ENCODE peak calls at places on chromosomes 3 and 15, in six cellular contexts. T is keratinocyte, R is astrocyte, Y is A673, A is HCT116, B is mammary epithelial cell. W is an unnamed sample.

GRCh38 chr3:134334231-134334900 is 39.9 kb downstream of the AMOTL2 start:
- DNase-seq in B (no peak), A (no peak), Y (no peak), T (no peak), R (peak; percentile 74), W (no peak)

GRCh38 chr15:90638963-90639362 is 78.2 kb upstream of the BLM start:
- DNase-seq in T (no peak), R (no peak), Y (no peak), A (no peak), B (no peak), W (no peak)

GRCh38 chr3:144189044-144189443 is 217.4 kb downstream of the DIPK2A start:
- DNase-seq in A (no peak), R (peak; percentile 47), T (no peak), B (no peak), Y (peak; percentile 12), W (peak; percentile 61)

GRCh38 chr3:107710851-107711250 is 188.1 kb downstream of the BBX start:
- DNase-seq in A (peak; percentile 15), R (peak; percentile 41), Y (no peak), B (peak; percentile 32), T (no peak), W (peak; percentile 65)

GRCh38 chr15:59997070-59997701 is 6.9 kb upstream of the FOXB1 start:
- DNase-seq in R (no peak), B (peak; percentile 38), T (no peak), Y (no peak), A (no peak), W (no peak)

GRCh38 chr15:72178976-72179585 is 18.5 kb downstream of the GRAMD2A start:
- DNase-seq in Y (no peak), T (no peak), R (no peak), A (no peak), B (no peak), W (no peak)

GRCh38 chr3:13022348-13023250 is 50.6 kb downstream of the IQSEC1 start:
- DNase-seq in R (peak; percentile 86), T (no peak), A (no peak), B (no peak), Y (no peak), W (peak; percentile 94)

GRCh38 chr3:164879201-164879600 is 199.1 kb downstream of the SI start:
- DNase-seq in T (no peak), Y (no peak), R (no peak), A (no peak), B (no peak), W (no peak)

GRCh38 chr3:49278548-49278947 is 1.5 kb upstream of the C3orf62 start:
- DNase-seq in A (no peak), T (no peak), R (no peak), B (no peak), Y (no peak), W (no peak)

DNA sequence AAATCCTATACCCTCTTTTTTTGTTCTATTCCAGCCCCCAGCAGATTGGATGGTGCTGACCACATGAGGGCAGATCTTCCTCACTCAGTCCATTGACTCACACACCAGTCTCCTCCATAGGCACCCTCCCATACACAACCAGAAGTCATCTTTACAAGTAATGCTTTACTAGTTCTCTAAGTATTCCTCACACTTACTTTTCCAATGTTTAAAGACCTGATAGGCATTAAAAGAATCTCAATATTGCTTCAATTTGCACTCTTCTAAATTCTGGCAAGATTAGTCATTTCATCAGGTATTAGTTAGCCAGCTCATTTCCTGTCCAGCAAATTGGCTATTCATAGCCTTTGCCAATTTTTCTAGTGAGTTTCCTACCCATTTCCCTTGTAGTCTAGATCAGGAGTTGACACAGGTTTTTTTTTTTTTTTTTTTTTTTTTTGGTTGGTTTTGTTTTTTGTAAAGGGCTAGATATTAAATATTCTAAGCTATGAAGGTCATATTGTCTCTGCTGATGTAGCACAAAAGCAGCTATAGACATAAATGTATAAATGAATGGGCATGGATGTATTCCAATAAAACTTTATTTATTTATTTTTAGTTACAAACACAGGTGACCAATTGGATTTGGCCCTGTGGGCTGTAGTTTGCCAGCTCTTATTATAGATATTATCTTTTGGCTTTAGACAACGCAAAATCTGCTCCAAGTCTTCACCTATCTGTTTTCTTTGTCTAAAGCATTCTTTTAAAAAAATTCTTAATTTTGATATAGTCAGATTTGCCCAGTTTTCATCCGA is 76.1 kb downstream of the ABHD5 start:
- DNase-seq in Y (peak; percentile 51), B (peak; percentile 79), A (no peak), T (no peak), R (peak; percentile 78), W (no peak)
- H3K4me1 ChIP-seq in Y (peaks cover 6% of the 10 kb centered on the region), B (peaks cover 50% of the 10 kb centered on the region), A (peaks cover 33% of the 10 kb centered on the region), T (peaks cover 54% of the 10 kb centered on the region), R (peaks cover 29% of the 10 kb centered on the region), W (peaks cover 38% of the 10 kb centered on the region)

GRCh38 chr3:69088033-69088432 is 3.3 kb downstream of the ARL6IP5 start:
- DNase-seq in Y (no peak), B (peak; percentile 65), R (peak; percentile 55), T (no peak), A (no peak), W (peak; percentile 55)

GRCh38 chr3:69092030-69092513 is 7.3 kb downstream of the ARL6IP5 start:
- DNase-seq in R (no peak), Y (peak; percentile 27), T (no peak), A (no peak), B (no peak), W (peak; percentile 13)

GRCh38 chr3:69090021-69090420 is 5.3 kb downstream of the ARL6IP5 start:
- DNase-seq in A (no peak), T (no peak), B (peak; percentile 82), Y (peak; percentile 1), R (peak; percentile 83), W (peak; percentile 86)

GRCh38 chr3:69094467-69095205 is 9.9 kb downstream of the ARL6IP5 start:
- DNase-seq in Y (no peak), B (peak; percentile 73), A (no peak), T (no peak), R (peak; percentile 81), W (peak; percentile 86)

DNA sequence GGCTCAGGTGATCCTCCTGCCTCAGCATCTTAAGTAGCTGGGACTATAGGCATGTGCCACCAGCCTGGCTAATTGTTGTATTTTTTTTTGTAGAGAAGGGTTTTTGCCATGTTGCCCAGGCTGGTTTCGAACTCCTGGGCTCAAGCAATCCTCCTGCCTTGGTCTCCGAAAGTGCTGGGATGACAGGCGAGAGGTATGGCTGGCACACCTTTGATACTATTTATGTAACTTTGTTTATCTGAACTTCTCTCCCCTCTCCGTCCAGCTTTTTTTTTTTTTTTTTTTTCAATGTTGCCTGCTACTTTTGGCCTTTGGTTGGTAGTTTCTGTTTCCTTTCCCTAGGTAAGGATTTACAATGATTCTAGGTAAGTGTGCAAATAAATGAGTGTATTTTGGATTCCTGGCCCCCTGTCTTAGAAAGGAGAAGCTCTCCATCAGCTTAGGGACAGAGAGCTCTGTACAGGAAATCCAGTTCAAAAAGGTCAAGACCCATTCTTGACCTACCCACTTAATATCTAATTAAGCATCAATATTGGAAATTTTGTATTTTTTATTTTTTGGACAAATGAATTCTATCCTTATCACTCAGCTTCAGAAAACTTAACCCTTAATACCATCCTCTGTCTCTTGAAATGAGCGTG is 6.8 kb downstream of the ARL6IP5 start:
- DNase-seq in B (no peak), R (no peak), Y (no peak), T (no peak), A (no peak), W (no peak)
- H3K4me3 ChIP-seq in B (no peak overlapping the region), R (no peak overlapping the region), Y (no peak overlapping the region), T (no peak overlapping the region), A (no peak overlapping the region), W (no peak overlapping the region)

DNA sequence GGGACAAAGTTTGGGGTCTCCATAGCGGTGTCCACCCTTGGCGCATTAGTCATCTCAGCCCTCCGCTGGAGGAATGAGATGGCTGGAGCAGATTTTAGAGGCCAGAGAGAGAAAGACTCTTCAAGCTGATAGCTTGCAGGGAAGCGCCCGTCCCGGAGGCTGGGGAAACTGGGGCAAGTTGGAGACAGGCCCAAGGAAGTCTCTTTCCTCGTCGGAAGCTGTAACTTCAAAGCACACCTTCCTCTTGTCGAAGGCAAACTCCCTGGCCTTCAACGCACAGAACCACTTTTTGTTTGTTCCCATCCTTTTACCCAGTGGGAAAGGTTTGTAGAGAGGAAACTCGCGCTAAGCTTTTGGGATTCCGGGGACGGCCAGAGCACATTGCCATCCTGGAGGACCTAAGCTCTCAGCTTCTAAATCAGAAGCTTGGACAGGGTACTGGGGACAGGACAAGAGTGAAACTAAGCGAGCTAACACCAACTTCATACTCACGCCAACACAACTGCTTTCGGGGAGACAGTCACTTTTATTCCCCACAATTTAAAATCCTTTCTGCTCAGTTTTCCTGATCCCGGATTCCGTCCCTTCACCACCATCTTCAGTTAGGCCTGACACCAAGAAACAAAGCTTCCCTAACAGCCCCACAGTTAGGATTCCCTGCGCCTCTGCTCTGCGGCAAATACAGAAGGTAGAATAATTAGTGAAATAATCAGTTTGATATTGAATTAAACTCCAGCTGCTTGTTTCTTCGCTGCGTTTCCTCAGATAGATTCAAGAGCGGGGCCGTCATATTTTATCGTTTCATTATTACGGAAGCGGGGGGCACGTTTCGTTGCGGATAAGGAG is 1.1 kb upstream of the EOMES start:
- DNase-seq in B (no peak), Y (no peak), R (no peak), T (no peak), A (no peak), W (no peak)
- TF ChIP-seq EZH2 in B (no peak), Y (peak; percentile 66), R (no peak), T (peak; percentile 17), A (no peak), W (peak; percentile 34)

GRCh38 chr3:148953094-148953493 is 38.2 kb upstream of the GYG1 start:
- DNase-seq in T (no peak), Y (no peak), B (no peak), A (no peak), R (no peak), W (no peak)

GRCh38 chr3:148954981-148955380 is 36.4 kb upstream of the GYG1 start:
- DNase-seq in B (no peak), R (no peak), T (no peak), A (no peak), Y (no peak), W (no peak)

GRCh38 chr3:148951599-148952361 is 39.6 kb upstream of the GYG1 start:
- DNase-seq in R (no peak), Y (no peak), B (no peak), T (no peak), A (no peak), W (peak; percentile 61)

GRCh38 chr3:148948913-148949657 is 42.3 kb upstream of the GYG1 start:
- DNase-seq in B (no peak), Y (no peak), A (no peak), T (no peak), R (no peak), W (no peak)

DNA sequence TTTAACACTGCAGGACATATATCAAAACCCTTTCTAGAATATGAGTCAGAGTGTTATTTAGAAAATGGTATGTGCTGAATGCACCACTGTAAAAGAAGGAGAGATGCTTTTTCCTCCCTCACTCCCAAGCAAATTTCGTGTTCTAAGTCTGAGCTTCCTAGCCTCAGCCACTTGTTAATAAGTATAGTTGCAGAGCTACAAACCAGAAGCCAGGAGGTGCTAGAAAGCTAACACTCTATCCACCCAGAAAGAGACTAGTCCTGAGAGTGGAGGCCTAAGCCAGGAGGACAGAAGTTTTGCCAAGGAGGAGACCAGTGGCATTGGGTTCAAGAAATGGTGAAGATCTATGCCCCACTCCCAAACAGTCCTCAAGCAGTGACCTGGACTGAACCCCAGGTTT is 40.5 kb upstream of the GYG1 start:
- DNase-seq in B (no peak), R (no peak), Y (peak; percentile 46), A (peak; percentile 15), T (no peak), W (peak; percentile 37)
- H3K4me1 ChIP-seq in B (no peaks in the 10 kb centered on the region), R (peaks cover 2% of the 10 kb centered on the region), Y (no peaks in the 10 kb centered on the region), A (peaks cover 12% of the 10 kb centered on the region), T (no peaks in the 10 kb centered on the region), W (no peaks in the 10 kb centered on the region)

DNA sequence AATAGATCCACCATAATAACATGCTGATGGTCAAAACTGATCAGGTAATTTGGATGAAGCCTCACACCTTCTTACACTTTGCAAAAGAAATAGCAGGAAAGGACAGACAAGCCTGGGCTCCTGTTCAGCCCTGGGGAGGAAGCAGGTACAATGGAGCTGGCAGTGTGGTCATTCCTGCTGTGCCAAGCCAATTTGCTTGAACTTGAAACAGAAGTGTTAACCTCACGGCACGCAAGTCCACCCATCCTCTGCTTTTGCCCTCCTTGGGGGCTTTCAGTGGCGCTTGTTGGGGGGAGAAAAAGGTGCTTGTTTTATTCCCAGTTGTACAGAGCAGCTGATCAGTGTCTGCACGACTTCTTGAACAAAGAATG is 36.8 kb upstream of the RFTN1 start:
- DNase-seq in R (peak; percentile 3), Y (no peak), T (no peak), A (no peak), B (peak; percentile 37), W (peak; percentile 4)
- H3K4me3 ChIP-seq in R (peak overlapping the region; percentile 13), Y (no peak overlapping the region), T (no peak overlapping the region), A (no peak overlapping the region), B (peak overlapping the region; percentile 30), W (peak overlapping the region; percentile 29)